ENCODE peak calls at places on chromosomes 6 and 20, in four cellular contexts. One of them, this sample, is unnamed.

GRCh38 chr6:25006565-25007001 is 70.8 kb upstream of the RIPOR2 start:
- DNase-seq in AG09309: no peak
- DNase-seq in astrocyte: no peak
- DNase-seq in heart left ventricle: peak
- DNase-seq in this sample: peak

GRCh38 chr6:139996253-139996834 is 621.9 kb upstream of the CITED2 start:
- DNase-seq in AG09309: no peak
- DNase-seq in astrocyte: no peak
- DNase-seq in heart left ventricle: peak
- DNase-seq in this sample: no peak

GRCh38 chr6:128275681-128276080 is 244.7 kb downstream of the PTPRK start:
- DNase-seq in AG09309: no peak
- DNase-seq in astrocyte: no peak
- DNase-seq in heart left ventricle: no peak
- DNase-seq in this sample: no peak

GRCh38 chr6:120198033-120198432 is 848.5 kb upstream of the MAN1A1 start:
- DNase-seq in AG09309: no peak
- DNase-seq in astrocyte: peak
- DNase-seq in heart left ventricle: no peak
- DNase-seq in this sample: no peak

GRCh38 chr20:2137552-2138201 is 36.0 kb downstream of the STK35 start:
- DNase-seq in AG09309: peak
- DNase-seq in astrocyte: peak
- DNase-seq in heart left ventricle: no peak
- DNase-seq in this sample: no peak

GRCh38 chr20:63061051-63061531 is 54.3 kb upstream of the BHLHE23 start:
- DNase-seq in AG09309: no peak
- DNase-seq in astrocyte: no peak
- DNase-seq in heart left ventricle: no peak
- DNase-seq in this sample: peak

GRCh38 chr6:31074406-31074805 is 38.0 kb downstream of the C6orf15 start:
- DNase-seq in AG09309: no peak
- DNase-seq in astrocyte: no peak
- DNase-seq in heart left ventricle: no peak
- DNase-seq in this sample: no peak

GRCh38 chr20:61189534-61189933 is 62.5 kb upstream of the CDH4 start:
- DNase-seq in AG09309: no peak
- DNase-seq in astrocyte: no peak
- DNase-seq in heart left ventricle: no peak
- DNase-seq in this sample: no peak

GRCh38 chr6:140586426-140587061 is 1212.1 kb upstream of the CITED2 start:
- DNase-seq in AG09309: no peak
- DNase-seq in astrocyte: no peak
- DNase-seq in heart left ventricle: no peak
- DNase-seq in this sample: no peak

GRCh38 chr6:44012078-44012493 is 115.2 kb downstream of the MRPL14 start:
- DNase-seq in AG09309: peak
- DNase-seq in astrocyte: peak
- DNase-seq in heart left ventricle: no peak
- DNase-seq in this sample: peak

GRCh38 chr20:17749979-17750721 is 50.4 kb downstream of the BANF2 start:
- DNase-seq in AG09309: no peak
- DNase-seq in astrocyte: peak
- DNase-seq in heart left ventricle: peak
- DNase-seq in this sample: peak

GRCh38 chr20:61842011-61842410 is 223.7 kb downstream of the TAF4 start:
- DNase-seq in AG09309: no peak
- DNase-seq in astrocyte: no peak
- DNase-seq in heart left ventricle: no peak
- DNase-seq in this sample: peak

GRCh38 chr20:36717657-36718056 is 28.2 kb downstream of the NDRG3 start:
- DNase-seq in AG09309: no peak
- DNase-seq in astrocyte: no peak
- DNase-seq in heart left ventricle: no peak
- DNase-seq in this sample: no peak

GRCh38 chr20:4171538-4172116 is 156.3 kb upstream of the RNF24 start:
- DNase-seq in AG09309: no peak
- DNase-seq in astrocyte: no peak
- DNase-seq in heart left ventricle: no peak
- DNase-seq in this sample: no peak

GRCh38 chr20:6053776-6054688 is at the start of gene LRRN4:
- DNase-seq in AG09309: no peak
- DNase-seq in astrocyte: peak
- DNase-seq in heart left ventricle: no peak
- DNase-seq in this sample: peak

GRCh38 chr6:658244-658643 is 1.3 kb upstream of the HUS1B start:
- DNase-seq in AG09309: peak
- DNase-seq in astrocyte: peak
- DNase-seq in heart left ventricle: no peak
- DNase-seq in this sample: no peak

GRCh38 chr6:43724914-43725642 is 37.5 kb upstream of the MRPS18A start:
- DNase-seq in AG09309: peak
- DNase-seq in astrocyte: peak
- DNase-seq in heart left ventricle: peak
- DNase-seq in this sample: peak

GRCh38 chr6:39791311-39791710 is 865 bp upstream of the DAAM2 start:
- DNase-seq in AG09309: no peak
- DNase-seq in astrocyte: peak
- DNase-seq in heart left ventricle: no peak
- DNase-seq in this sample: no peak

GRCh38 chr6:39790772-39791171 is 1.4 kb upstream of the DAAM2 start:
- DNase-seq in AG09309: no peak
- DNase-seq in astrocyte: peak
- DNase-seq in heart left ventricle: no peak
- DNase-seq in this sample: no peak

GRCh38 chr6:39792501-39793450 is 600 bp downstream of the DAAM2 start:
- DNase-seq in AG09309: no peak
- DNase-seq in astrocyte: no peak
- DNase-seq in heart left ventricle: no peak
- DNase-seq in this sample: peak

GRCh38 chr6:39793528-39793927 is 1.4 kb downstream of the DAAM2 start:
- DNase-seq in AG09309: no peak
- DNase-seq in astrocyte: no peak
- DNase-seq in heart left ventricle: no peak
- DNase-seq in this sample: no peak

GRCh38 chr6:39791850-39792500 is at the start of gene DAAM2:
- DNase-seq in AG09309: no peak
- DNase-seq in astrocyte: peak
- DNase-seq in heart left ventricle: peak
- DNase-seq in this sample: peak
- H3K4me3 ChIP-seq in AG09309: peak
- H3K4me3 ChIP-seq in astrocyte: peak
- H3K4me3 ChIP-seq in heart left ventricle: peak
- H3K4me3 ChIP-seq in this sample: peak

DNA sequence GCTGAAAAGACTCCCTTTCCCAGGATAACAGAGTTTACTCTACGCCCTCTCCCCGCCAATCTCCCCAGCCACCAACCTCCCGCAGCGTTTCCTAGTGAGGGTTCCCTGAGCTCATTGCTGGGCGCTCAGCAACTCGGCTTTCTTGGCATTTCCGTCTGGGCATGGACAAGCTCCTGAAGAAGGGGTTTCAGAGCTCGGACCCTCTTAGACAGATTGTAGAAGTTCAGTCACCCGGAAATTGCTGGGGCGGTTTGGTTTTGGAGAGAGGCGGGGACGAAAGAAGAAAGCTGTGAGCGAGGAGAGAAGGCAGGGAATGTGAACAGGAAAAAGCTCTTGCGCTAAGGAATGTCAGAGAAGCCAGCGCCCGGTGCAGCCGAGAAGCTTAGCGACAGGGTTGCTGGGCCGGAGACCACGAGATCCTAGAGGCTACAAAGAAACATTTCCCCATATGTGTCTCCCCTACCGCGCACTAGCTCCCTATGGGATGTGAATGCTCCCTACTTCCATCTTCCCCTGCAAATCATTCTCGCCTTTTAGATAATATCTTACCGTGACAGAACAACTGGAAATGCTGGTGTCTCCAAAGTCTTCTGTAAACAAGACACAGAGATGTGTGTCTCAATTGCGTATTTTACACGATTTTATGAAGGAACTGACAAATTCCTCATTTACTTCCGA is 15.8 kb downstream of the POM121L2 start:
- DNase-seq in AG09309: no peak
- DNase-seq in astrocyte: peak
- DNase-seq in heart left ventricle: no peak
- DNase-seq in this sample: no peak
- TF ChIP-seq CTCF in AG09309: no peak
- TF ChIP-seq CTCF in astrocyte: no peak
- TF ChIP-seq CTCF in heart left ventricle: no peak
- TF ChIP-seq CTCF in this sample: no peak

DNA sequence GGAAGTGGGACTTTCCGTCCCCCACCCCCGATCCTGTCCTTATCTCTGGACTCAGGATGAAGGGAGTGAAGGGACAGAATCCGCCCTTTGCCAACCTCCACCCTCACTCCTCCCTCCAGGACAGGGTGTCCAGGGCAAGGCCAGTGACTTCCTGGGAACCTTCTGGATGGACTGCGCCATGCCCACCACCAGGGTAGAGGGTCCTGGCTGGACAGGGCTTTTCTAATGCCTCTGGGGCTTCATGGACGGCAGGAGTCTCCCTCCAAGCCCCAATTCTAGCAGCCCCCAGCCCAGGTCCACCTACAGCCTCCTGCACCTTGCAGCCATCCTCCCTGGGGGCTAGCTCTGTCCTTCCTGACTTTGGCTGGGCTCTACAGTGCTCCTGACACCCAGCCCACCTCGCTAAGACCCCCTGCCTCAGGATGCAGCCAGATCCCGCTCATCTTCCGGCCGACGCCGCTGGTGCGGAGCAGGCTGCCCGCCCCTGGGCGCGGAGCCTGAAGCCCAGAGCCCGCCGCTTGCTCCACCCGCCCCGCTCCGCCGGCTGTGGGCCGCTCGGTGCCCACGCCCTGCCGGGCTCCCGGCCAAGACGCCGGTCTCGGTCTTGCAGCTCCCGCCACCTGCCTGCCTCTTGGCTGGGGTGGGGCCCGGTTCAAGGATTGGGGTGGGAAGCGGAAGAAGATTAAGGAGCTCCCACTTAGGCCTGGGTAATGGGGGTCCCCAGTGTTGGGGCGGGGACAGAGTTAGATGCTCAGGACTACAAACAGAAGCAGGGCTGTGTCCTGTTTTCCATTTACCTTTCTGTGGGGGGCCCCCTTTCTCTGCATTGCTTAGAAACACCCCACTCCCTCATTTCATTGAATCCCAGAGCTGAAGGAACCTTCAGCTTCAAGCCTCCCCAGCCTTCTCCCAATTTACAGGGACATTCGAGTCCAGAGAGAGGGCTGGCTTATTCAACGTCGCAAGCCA is 72.8 kb downstream of the MDGA1 start:
- DNase-seq in AG09309: no peak
- DNase-seq in astrocyte: no peak
- DNase-seq in heart left ventricle: peak
- DNase-seq in this sample: peak
- H3K4me3 ChIP-seq in AG09309: no peak
- H3K4me3 ChIP-seq in astrocyte: peak
- H3K4me3 ChIP-seq in heart left ventricle: peak
- H3K4me3 ChIP-seq in this sample: peak

GRCh38 chr6:66662721-66663120 is 955.7 kb upstream of the EYS start:
- DNase-seq in AG09309: no peak
- DNase-seq in astrocyte: no peak
- DNase-seq in heart left ventricle: no peak
- DNase-seq in this sample: no peak

GRCh38 chr6:66664112-66664511 is 957.1 kb upstream of the EYS start:
- DNase-seq in AG09309: no peak
- DNase-seq in astrocyte: no peak
- DNase-seq in heart left ventricle: no peak
- DNase-seq in this sample: no peak

GRCh38 chr6:66663127-66663526 is 956.1 kb upstream of the EYS start:
- DNase-seq in AG09309: no peak
- DNase-seq in astrocyte: no peak
- DNase-seq in heart left ventricle: no peak
- DNase-seq in this sample: no peak

GRCh38 chr6:66662196-66662595 is 955.2 kb upstream of the EYS start:
- DNase-seq in AG09309: no peak
- DNase-seq in astrocyte: peak
- DNase-seq in heart left ventricle: no peak
- DNase-seq in this sample: no peak
- TF ChIP-seq CTCF in AG09309: no peak
- TF ChIP-seq CTCF in astrocyte: peak
- TF ChIP-seq CTCF in heart left ventricle: no peak
- TF ChIP-seq CTCF in this sample: peak

GRCh38 chr6:18473765-18474164 is 86.6 kb downstream of the RNF144B start:
- DNase-seq in AG09309: no peak
- DNase-seq in astrocyte: no peak
- DNase-seq in heart left ventricle: no peak
- DNase-seq in this sample: no peak

GRCh38 chr6:18468162-18468843 is 81.2 kb downstream of the RNF144B start:
- DNase-seq in AG09309: no peak
- DNase-seq in astrocyte: no peak
- DNase-seq in heart left ventricle: no peak
- DNase-seq in this sample: no peak

GRCh38 chr6:18467741-18468140 is 80.6 kb downstream of the RNF144B start:
- DNase-seq in AG09309: no peak
- DNase-seq in astrocyte: no peak
- DNase-seq in heart left ventricle: no peak
- DNase-seq in this sample: no peak

GRCh38 chr6:18469486-18469885 is 82.3 kb downstream of the RNF144B start:
- DNase-seq in AG09309: no peak
- DNase-seq in astrocyte: no peak
- DNase-seq in heart left ventricle: no peak
- DNase-seq in this sample: no peak

DNA sequence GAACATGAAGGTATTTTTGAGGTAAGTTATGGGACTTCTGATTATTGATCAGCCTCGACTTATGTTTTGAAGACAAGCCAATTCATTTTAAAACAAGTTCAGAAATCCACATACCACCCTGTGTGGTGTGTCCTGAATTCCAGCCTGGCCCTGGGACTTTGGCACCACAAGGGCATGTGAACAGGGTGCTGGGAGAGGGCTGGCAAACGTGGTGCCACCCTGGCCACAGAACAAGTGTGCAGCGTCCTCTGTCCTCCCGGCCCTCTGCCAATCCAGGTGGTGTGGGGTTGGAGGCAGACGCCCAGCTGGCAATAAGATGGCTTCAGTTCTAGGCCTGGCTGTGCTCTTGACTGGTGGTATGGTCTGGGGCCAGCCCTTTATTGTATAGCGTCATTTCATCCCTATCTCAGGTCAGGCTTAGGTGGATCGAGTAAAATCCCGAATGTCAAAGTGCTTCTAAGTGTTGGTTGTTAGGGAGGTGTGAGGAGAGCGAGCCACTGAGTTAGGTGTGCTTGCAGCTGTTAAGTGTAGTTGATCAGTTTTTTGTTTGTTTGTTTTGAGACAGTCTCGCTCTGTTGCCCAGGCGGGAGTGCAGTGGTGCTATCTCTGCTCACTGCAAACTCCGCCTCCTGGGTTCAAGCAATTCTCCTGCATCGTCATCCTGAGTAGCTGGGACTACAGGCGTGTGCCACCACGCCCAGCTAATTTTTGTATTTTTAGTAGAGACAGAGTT is 84.2 kb downstream of the RNF144B start:
- DNase-seq in AG09309: no peak
- DNase-seq in astrocyte: no peak
- DNase-seq in heart left ventricle: no peak
- DNase-seq in this sample: no peak
- H3K4me3 ChIP-seq in AG09309: no peak
- H3K4me3 ChIP-seq in astrocyte: no peak
- H3K4me3 ChIP-seq in heart left ventricle: no peak
- H3K4me3 ChIP-seq in this sample: no peak

This sample was measured in kidney.